ENCODE peak calls at places on chromosomes 13 and 19, in ten cellular contexts. F is thoracic aorta; G is tibial nerve; V is CD8-positive, alpha-beta T cell; U is kidney; P is esophagus squamous epithelium; J is PC-9; B is heart right ventricle; Z is endodermal cell; M is cardiac muscle cell. E is an unnamed sample. For H3K9me3, the result is how much of the 10 kb centered on the place peaks cover.

GRCh38 chr19:13930402-13930801 is 7.8 kb downstream of the PODNL1 start:
- DNase-seq in F (no peak), G (no peak), V (no peak), U (no peak), P (no peak), J (no peak), B (no peak), Z (no peak), M (no peak), E (no peak)

GRCh38 chr13:59356607-59357006 is 807.1 kb downstream of the DIAPH3 start:
- DNase-seq in F (no peak), G (no peak), V (no peak), U (peak), P (no peak), J (no peak), B (peak), Z (no peak), M (no peak), E (peak)

GRCh38 chr19:14072535-14073231 is at the start of gene MISP3:
- DNase-seq in F (no peak), G (no peak), V (no peak), U (peak), P (no peak), J (peak), B (peak), Z (peak), M (peak), E (no peak)

GRCh38 chr13:72726721-72727416 is 560 bp downstream of the MZT1 start:
- DNase-seq in F (peak), G (no peak), V (peak), U (peak), P (peak), J (no peak), B (peak), Z (no peak), M (peak), E (no peak)

GRCh38 chr19:14413765-14414171 is 5.4 kb downstream of the DDX39A start:
- DNase-seq in F (no peak), G (no peak), V (no peak), U (no peak), P (no peak), J (no peak), B (no peak), Z (no peak), M (no peak), E (no peak)

GRCh38 chr13:108494991-108495661 is 134.3 kb upstream of the MYO16 start:
- DNase-seq in F (no peak), G (no peak), V (no peak), U (no peak), P (no peak), J (no peak), B (no peak), Z (peak), M (no peak), E (no peak)

GRCh38 chr19:13741893-13742292 is 22.4 kb upstream of the MRI1 start:
- DNase-seq in F (no peak), G (no peak), V (no peak), U (no peak), P (no peak), J (no peak), B (no peak), Z (no peak), M (no peak), E (no peak)

GRCh38 chr19:585551-586110 is 4.0 kb upstream of the HCN2 start:
- DNase-seq in F (no peak), G (no peak), V (no peak), U (no peak), P (no peak), J (no peak), B (no peak), Z (peak), M (no peak), E (no peak)

GRCh38 chr13:100987993-100988392 is 313.4 kb upstream of the TMTC4 start:
- DNase-seq in F (no peak), G (no peak), V (no peak), U (no peak), P (no peak), J (no peak), B (no peak), Z (peak), M (peak), E (peak)

GRCh38 chr19:51994048-51994644 is 7.5 kb upstream of the ZNF350 start:
- DNase-seq in F (no peak), G (no peak), V (no peak), U (no peak), P (no peak), J (no peak), B (no peak), Z (no peak), M (no peak), E (no peak)

GRCh38 chr19:51993422-51993821 is 6.8 kb upstream of the ZNF350 start:
- DNase-seq in F (no peak), G (no peak), V (no peak), U (no peak), P (no peak), J (no peak), B (no peak), Z (no peak), M (no peak), E (no peak)
- H3K9me3 ChIP-seq in F (half or more), G (half or more), V (half or more), U (half or more), P (half or more), J (half or more), B (under half), Z (half or more), M (under half), E (under half)

DNA sequence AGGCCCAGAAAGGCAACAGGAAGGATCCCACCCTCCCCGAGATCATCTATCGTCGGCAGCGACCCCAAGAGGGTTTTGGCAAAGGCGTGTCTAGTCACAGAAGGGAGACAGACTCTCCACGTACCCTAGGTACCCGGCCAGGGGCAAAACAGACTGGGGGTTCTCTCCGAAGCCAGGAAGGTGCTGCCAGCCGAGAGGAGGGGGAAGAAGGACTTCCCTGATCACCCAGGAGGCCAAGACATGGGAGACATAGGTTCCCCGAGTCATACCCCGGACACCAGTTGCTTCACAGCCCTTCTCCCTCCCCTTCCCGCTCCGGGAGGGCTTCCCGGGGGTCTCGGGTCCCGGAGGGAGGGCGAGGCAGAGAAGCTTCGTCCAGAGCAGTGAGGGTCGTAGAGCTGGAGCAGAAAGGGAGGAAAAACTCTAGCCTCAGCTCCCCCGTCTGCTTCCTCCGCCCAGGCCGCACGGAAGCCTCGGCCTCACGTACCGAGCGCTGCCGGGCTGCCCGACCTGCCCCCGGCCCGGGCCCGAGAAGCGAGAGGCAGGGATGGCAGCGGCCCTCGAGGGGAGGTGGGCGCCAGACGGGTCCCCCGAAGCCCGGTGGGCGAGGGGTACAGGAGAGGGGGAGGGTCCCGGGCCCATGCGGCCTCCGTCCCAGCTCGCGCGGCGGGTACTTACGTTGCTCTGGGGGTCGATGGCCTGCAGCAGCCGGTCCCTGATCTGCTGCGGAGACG is 643 bp downstream of the MED26 start:
- DNase-seq in F (no peak), G (no peak), V (no peak), U (peak), P (no peak), J (no peak), B (no peak), Z (peak), M (peak), E (no peak)
- TF ChIP-seq CTCF in F (no peak), G (no peak), V (no peak), U (no peak), P (no peak), J (no peak), B (no peak), Z (no peak), M (no peak), E (no peak)

DNA sequence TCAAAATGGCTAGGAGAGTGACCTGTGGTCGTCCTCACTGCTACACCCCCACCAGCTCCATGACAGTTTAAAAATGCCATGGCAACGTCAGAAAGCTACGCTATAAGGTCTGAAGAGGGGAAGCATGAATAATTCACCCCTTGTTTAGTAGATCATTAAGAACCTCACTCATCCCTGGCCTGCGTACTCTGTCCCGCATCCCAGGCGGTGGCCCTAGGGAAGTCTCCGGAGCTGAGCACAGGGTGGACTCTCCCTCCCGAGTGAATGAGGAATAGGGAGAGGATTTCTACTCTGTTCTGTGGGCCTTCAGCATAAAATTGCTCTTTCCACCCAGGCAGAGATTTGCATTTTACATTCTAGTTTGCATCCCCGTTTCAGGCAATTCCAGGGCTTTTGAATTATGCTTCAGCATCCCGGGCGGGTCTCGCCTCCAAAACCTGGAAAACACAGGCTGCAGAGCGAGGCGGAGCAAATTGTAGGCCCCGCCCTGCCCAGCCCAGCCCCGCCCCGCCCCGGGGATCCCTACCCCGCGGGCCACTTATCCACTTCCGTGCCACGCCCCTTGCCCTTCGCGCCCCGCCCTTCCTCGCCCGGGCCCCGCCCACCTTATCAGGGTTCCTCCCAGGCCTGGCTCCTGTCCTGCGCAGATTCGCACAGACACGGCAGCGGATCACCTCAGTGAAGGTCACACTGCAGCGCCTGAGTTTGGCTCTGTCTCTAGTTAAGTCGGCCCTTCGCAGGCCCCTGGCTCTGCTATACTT is 7.5 kb upstream of the ZNF525 start:
- DNase-seq in F (no peak), G (no peak), V (no peak), U (no peak), P (no peak), J (no peak), B (peak), Z (no peak), M (no peak), E (no peak)
- H3K9me3 ChIP-seq in F (half or more), G (under half), V (under half), U (under half), P (half or more), J (under half), B (under half), Z (under half), M (under half), E (under half)

GRCh38 chr13:77001540-77001939 is 9.7 kb downstream of the CLN5 start:
- DNase-seq in F (no peak), G (no peak), V (no peak), U (no peak), P (no peak), J (no peak), B (no peak), Z (no peak), M (peak), E (no peak)

GRCh38 chr13:77001963-77002587 is 10.2 kb downstream of the CLN5 start:
- DNase-seq in F (no peak), G (no peak), V (no peak), U (no peak), P (no peak), J (no peak), B (no peak), Z (no peak), M (no peak), E (no peak)

GRCh38 chr13:77000475-77000874 is 8.6 kb downstream of the CLN5 start:
- DNase-seq in F (no peak), G (no peak), V (no peak), U (no peak), P (no peak), J (no peak), B (no peak), Z (no peak), M (no peak), E (no peak)

DNA sequence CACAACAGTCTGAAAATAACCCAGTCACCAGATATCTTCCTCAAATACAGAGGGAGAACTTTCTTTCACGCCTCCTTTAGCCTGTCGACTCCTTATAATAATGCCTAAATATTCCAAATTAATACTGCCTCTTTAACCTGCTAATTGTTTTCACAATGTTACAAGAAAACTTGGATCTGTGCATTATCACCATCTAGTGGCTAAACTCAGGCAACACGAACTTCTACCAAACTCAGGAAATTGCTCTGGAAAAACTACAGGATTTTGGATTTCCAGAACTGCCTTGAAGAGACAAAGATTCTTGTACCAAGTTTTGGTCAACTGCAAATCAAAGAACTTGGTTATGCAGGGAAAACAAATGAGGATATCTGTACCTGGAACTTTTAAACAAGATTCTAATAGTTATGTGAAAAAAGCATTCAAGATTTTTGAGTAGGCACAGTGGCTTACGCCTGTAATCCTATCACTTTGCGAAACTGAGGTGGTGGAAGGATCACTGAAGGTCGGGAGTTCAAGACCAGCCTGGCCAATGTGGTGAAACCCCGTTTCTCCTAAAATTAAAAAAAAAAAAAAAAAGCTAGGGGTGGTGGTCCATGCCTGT is 10.8 kb downstream of the CLN5 start:
- DNase-seq in F (no peak), G (no peak), V (no peak), U (no peak), P (no peak), J (no peak), B (no peak), Z (no peak), M (peak), E (no peak)
- TF ChIP-seq CTCF in F (peak), G (peak), V (peak), U (peak), P (peak), J (peak), B (peak), Z (peak), M (peak), E (peak)

GRCh38 chr19:53576941-53577653 is 39.2 kb downstream of the ZNF331 start:
- DNase-seq in F (no peak), G (no peak), V (no peak), U (peak), P (no peak), J (no peak), B (no peak), Z (no peak), M (no peak), E (no peak)
- H3K9me3 ChIP-seq in F (under half), G (under half), V (under half), U (under half), P (half or more), J (half or more), B (under half), Z (half or more), M (under half), E (half or more)

GRCh38 chr19:43354305-43354627 is 780 bp downstream of the CD177 start:
- DNase-seq in F (no peak), G (no peak), V (no peak), U (no peak), P (no peak), J (no peak), B (no peak), Z (peak), M (peak), E (no peak)
- TF ChIP-seq CTCF in F (no peak), G (no peak), V (no peak), U (no peak), P (no peak), J (no peak), B (no peak), Z (peak), M (no peak), E (no peak)

DNA sequence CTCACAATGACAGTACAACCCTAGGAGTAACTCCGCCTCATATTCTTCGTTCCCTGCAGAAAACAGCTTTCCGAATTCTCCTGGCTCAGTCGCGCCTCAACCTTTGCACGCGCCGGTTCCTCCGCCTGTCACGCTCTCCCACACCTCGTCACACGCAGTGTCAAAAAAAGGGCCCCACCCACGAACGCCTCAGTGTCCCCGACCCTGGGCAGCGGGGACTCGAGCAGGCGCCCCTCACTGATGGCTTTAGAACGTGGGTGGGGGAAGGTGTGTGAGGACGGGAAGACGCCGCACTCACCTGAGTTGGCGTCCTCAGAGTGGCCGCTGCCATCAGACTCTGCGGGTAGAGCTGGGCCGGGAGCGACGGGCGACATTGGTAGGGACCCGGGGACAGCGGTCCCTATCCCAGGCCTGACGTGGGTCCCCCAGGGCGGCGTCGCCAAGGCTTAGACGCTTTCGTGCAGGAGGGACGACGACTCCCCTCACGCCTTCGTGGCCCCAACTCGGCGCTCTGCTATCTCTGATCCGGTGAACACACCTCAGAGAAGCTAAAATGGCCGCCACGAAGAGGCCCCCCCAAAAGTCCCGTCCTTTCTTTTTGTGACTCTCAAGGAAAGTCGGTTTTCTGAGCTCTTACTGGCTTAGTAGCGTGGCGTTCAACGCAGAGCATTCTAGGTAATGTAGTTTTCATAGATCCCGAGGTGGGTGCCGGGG is at the start of gene ZNF154:
- DNase-seq in F (no peak), G (no peak), V (peak), U (peak), P (no peak), J (no peak), B (peak), Z (peak), M (peak), E (peak)
- H3K9me3 ChIP-seq in F (half or more), G (half or more), V (under half), U (under half), P (half or more), J (under half), B (under half), Z (under half), M (under half), E (under half)

DNA sequence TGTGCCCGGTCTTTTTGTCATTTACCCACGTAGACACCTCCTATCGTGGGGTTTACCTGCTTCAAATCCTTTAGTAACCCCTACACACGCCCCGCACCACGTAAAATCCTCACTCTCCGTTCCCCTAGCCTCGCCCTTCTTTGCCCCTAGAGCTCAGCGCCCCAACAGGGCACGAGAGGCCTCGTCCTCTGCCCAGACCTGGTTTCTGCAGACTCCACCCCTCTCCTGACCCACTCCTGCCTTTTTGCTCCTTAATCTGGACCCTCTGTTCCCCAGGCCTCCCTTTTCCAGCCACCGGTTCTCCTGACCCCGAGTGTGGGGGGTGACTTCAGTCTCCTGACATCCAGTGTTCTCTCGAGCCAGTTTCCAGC is 427 bp downstream of the ZNF528 start:
- DNase-seq in F (no peak), G (no peak), V (no peak), U (no peak), P (no peak), J (no peak), B (peak), Z (peak), M (peak), E (no peak)
- TF ChIP-seq CTCF in F (no peak), G (no peak), V (no peak), U (no peak), P (no peak), J (no peak), B (no peak), Z (peak), M (peak), E (no peak)

GRCh38 chr19:52110780-52111179 is 15.2 kb upstream of the ZNF841 start:
- DNase-seq in F (no peak), G (no peak), V (no peak), U (no peak), P (no peak), J (no peak), B (no peak), Z (no peak), M (no peak), E (no peak)
- H3K9me3 ChIP-seq in F (half or more), G (half or more), V (half or more), U (half or more), P (half or more), J (half or more), B (under half), Z (half or more), M (under half), E (under half)

GRCh38 chr13:87280139-87280538 is 391.0 kb upstream of the SLITRK5 start:
- DNase-seq in F (no peak), G (no peak), V (no peak), U (no peak), P (no peak), J (no peak), B (no peak), Z (no peak), M (no peak), E (no peak)
- TF ChIP-seq CTCF in F (no peak), G (no peak), V (no peak), U (no peak), P (no peak), J (no peak), B (no peak), Z (peak), M (no peak), E (peak)